ENCODE peak calls at places on chromosomes 13 and 19, in seven cellular contexts. W is heart right ventricle, L is body of pancreas, G is OCI-LY7, I is brain microvascular endothelial cell, B is retinal pigment epithelial cell, K is tibial artery. C is an unnamed sample.

GRCh38 chr13:89163081-89163480 is 1491.9 kb downstream of the SLITRK5 start:
- DNase-seq in L (no peak), W (no peak), K (no peak), I (no peak), B (no peak), G (no peak), C (no peak)

GRCh38 chr19:36514012-36514612 is 14.0 kb downstream of the ZNF260 start:
- DNase-seq in B (no peak), G (no peak), L (no peak), I (no peak), W (no peak), K (no peak), C (no peak)

GRCh38 chr19:9721861-9722260 is 46.7 kb downstream of the ZNF846 start:
- DNase-seq in B (no peak), W (no peak), G (no peak), I (no peak), L (no peak), K (no peak), C (no peak)

GRCh38 chr13:60869941-60870613 is 473.1 kb downstream of the TDRD3 start:
- DNase-seq in G (no peak), W (no peak), L (no peak), B (no peak), K (no peak), I (no peak), C (no peak)

GRCh38 chr13:98352226-98352625 is 175.2 kb upstream of the RNF113B start:
- DNase-seq in K (no peak), G (no peak), B (no peak), L (no peak), I (no peak), W (no peak), C (no peak)

GRCh38 chr13:50757021-50757420 is 86.5 kb downstream of the DLEU7 start:
- DNase-seq in W (no peak), I (no peak), B (no peak), L (no peak), G (no peak), K (no peak), C (no peak)

GRCh38 chr13:108425056-108425455 is 155.5 kb downstream of the TNFSF13B start:
- DNase-seq in K (no peak), L (no peak), B (peak), W (no peak), G (no peak), I (peak), C (peak)

GRCh38 chr13:76882431-76882830 is 3.8 kb downstream of the KCTD12 start:
- DNase-seq in K (no peak), B (no peak), I (peak), G (no peak), W (no peak), L (no peak), C (peak)

GRCh38 chr19:8814176-8814575 is 17.9 kb downstream of the ZNF558 start:
- DNase-seq in L (no peak), W (no peak), G (no peak), B (no peak), I (no peak), K (no peak), C (no peak)

GRCh38 chr13:21138561-21138960 is 37.8 kb downstream of the SKA3 start:
- DNase-seq in I (no peak), W (no peak), K (no peak), L (no peak), G (no peak), B (no peak), C (no peak)

GRCh38 chr13:76454991-76455390 is 431.2 kb downstream of the KCTD12 start:
- DNase-seq in G (no peak), W (no peak), L (no peak), I (no peak), K (no peak), B (no peak), C (no peak)

GRCh38 chr19:4633140-4633967 is 6.0 kb upstream of the TNFAIP8L1 start:
- DNase-seq in B (peak), I (peak), L (peak), G (peak), W (peak), K (peak), C (peak)

GRCh38 chr13:112979406-112979902 is 10.4 kb downstream of the MCF2L start:
- DNase-seq in L (no peak), K (no peak), I (no peak), B (no peak), W (no peak), G (no peak), C (no peak)

DNA sequence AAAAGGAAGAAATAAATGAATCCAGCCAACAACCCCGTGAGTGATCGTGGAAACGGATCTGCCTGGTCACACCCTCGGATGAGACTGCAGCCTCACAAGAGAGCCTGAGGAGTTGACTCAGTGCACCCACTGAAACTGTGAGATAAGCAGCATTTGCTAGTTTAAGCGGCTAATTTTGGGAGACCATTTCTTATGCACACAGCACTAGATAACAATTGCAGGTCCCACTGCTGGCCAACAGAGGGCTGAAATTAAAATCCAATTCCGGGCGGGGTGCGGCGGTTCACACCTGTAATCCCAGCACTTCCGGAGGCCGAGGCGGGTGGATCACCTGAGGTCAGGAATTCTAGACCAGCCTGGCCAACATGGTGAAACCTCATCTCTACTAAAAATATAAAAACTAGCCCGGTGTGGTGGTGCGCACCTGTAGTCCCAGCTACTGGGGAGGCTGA is 3.6 kb downstream of the UQCR11 start:
- DNase-seq in K (no peak), I (no peak), B (no peak), W (no peak), L (no peak), G (no peak), C (no peak)
- TF ChIP-seq CTCF in K (no peak), I (peak), B (peak), W (no peak), L (no peak), G (peak), C (peak)

GRCh38 chr13:74026753-74027152 is 107.5 kb downstream of the KLF12 start:
- DNase-seq in K (no peak), G (peak), W (no peak), I (peak), B (no peak), L (peak), C (peak)
- H3K4me3 ChIP-seq in K (no peak), G (peak), W (no peak), I (no peak), B (no peak), L (no peak), C (no peak)

GRCh38 chr19:33400856-33401682 is 27.6 kb downstream of the CEBPG start:
- DNase-seq in I (no peak), K (peak), L (peak), W (no peak), B (no peak), G (no peak), C (no peak)

GRCh38 chr19:33397536-33398360 is 24.2 kb downstream of the CEBPG start:
- DNase-seq in K (peak), L (peak), G (no peak), W (no peak), I (no peak), B (no peak), C (no peak)

GRCh38 chr19:33399745-33400681 is 26.5 kb downstream of the CEBPG start:
- DNase-seq in K (peak), W (no peak), I (no peak), L (peak), G (no peak), B (no peak), C (no peak)

GRCh38 chr19:33398361-33399060 is 25.0 kb downstream of the CEBPG start:
- DNase-seq in B (no peak), L (no peak), W (no peak), G (no peak), I (no peak), K (peak), C (no peak)

GRCh38 chr19:33399081-33399744 is 25.7 kb downstream of the CEBPG start:
- DNase-seq in I (no peak), W (no peak), B (no peak), L (peak), K (peak), G (no peak), C (no peak)
- TF ChIP-seq CTCF in I (no peak), W (no peak), B (no peak), L (no peak), K (no peak), G (no peak), C (no peak)

DNA sequence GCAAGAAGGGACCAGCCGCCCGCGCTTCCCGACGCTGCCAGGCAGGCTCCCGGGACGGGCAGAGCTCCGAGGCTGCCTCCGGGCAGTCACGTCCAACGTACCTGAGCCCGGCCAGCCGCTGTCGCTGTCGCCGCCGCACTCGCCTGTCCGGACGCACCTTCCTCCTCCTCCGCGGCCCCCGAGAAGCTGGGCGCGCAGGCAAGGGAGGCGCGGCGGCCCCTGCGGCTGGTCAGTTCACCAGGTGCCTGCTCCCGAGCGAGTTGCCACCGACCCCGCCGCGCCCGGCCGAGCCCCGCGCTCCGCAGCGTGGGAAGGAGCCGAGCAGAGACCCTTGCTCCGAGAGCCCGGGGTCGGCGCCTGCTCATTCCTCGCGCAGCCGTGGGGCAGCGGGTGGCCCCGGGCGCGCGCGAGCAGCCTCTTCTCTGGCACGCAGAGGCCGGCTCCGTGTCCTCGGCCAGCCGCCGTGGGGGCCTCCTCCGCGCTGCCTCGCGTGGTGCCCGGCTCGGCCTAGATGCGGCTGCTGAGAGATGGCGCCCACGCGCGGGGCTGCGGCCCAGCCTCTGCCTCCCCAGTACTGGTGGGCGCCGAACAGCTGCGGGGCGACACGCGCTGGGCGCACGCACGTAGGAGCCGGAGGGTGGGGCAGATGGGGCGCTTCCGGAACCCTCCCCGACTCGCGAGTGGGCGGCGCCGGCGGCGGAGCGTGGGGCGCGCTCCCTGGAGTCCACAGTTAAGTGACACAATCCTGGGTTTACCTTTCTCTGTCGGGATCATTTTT is 419.4 kb downstream of the UQCRFS1 start:
- DNase-seq in K (no peak), L (peak), W (no peak), I (no peak), B (no peak), G (no peak), C (no peak)
- H3K4me3 ChIP-seq in K (no peak), L (no peak), W (peak), I (no peak), B (no peak), G (no peak), C (no peak)

GRCh38 chr19:44341794-44342193 is 14.7 kb downstream of the ZNF112 start:
- DNase-seq in I (no peak), G (no peak), L (no peak), B (no peak), K (no peak), W (no peak), C (no peak)

GRCh38 chr19:44345969-44346368 is 10.5 kb downstream of the ZNF112 start:
- DNase-seq in W (peak), B (peak), G (no peak), L (no peak), I (no peak), K (no peak), C (no peak)

GRCh38 chr19:44344255-44344654 is 12.2 kb downstream of the ZNF112 start:
- DNase-seq in G (peak), B (no peak), I (no peak), K (no peak), L (no peak), W (no peak), C (no peak)

GRCh38 chr19:44346556-44346955 is 9.9 kb downstream of the ZNF112 start:
- DNase-seq in G (no peak), K (no peak), I (no peak), B (no peak), L (no peak), W (no peak), C (no peak)
- TF ChIP-seq CTCF in G (no peak), K (no peak), I (no peak), B (no peak), L (no peak), W (no peak), C (no peak)

DNA sequence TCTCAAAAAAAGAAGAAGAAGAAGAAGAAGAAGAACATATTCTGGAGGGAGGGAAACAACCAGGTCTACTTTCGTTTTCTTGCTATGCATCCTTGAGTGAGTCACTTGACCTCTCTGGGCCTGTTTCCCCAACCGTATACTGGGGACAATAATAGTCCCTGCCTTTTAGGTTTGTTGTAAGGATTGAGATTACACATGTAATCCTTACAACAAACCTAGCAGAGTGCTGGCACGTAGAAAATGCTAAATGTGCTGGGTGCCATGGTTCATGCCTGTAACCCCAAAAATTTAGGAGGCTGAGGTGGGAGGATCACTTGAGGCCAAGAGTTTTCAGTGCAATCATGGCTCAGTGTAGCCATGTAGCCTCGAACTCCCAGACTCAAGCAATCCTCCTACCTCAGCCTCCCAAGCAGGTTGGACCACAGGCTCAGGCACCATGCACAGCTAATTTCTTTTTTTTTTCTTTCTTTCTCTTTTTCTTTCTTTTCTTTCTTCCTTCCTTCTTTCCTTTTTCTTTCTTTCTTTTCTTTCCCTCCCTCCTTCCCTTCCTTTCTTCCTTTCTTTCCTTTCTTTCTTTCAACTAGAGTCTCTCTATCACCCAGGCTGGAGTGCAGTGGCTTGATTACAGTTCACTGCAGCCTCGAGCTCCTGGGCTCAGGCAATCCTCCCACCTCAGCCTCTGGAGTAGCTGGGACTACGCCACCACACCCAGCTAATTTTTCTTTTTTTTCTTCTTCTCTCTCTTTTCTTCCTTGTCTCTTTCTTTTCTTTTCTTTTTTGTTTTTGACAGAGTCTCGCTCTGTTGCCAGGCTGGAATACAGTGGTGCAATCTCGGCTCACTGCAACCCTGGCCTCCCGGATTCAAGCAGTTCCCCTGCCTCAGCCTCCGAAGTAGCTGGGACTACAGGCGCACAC is 7.0 kb downstream of the IER2 start:
- DNase-seq in I (no peak), W (no peak), K (no peak), G (peak), L (no peak), B (no peak), C (peak)
- H3K4me3 ChIP-seq in I (no peak), W (no peak), K (no peak), G (peak), L (no peak), B (no peak), C (no peak)

GRCh38 chr19:21256722-21257121 is 72.5 kb downstream of the ZNF708 start:
- DNase-seq in I (peak), K (no peak), W (no peak), B (no peak), L (peak), G (peak), C (peak)
- TF ChIP-seq CTCF in I (peak), K (no peak), W (no peak), B (peak), L (no peak), G (peak), C (no peak)